ENCODE peak calls at places on chromosomes 4 and X, in four cellular contexts. H is HCT116, L is K562, N is HepG2. D is an unnamed sample.

GRCh38 chr4:84878541-84878940 is 87.9 kb downstream of the WDFY3 start:
- DNase-seq in N (no peak), L (no peak), H (no peak), D (no peak)

GRCh38 chr4:54077812-54078211 is 13.4 kb upstream of the CHIC2 start:
- DNase-seq in N (no peak), L (no peak), H (no peak), D (no peak)

GRCh38 chr4:107629318-107629717 is 90.7 kb downstream of the PAPSS1 start:
- DNase-seq in N (no peak), L (no peak), H (no peak), D (no peak)

GRCh38 chr4:140070369-140070768 is 83.6 kb downstream of the MAML3 start:
- DNase-seq in H (no peak), N (no peak), L (no peak), D (no peak)

GRCh38 chrX:148049441-148049840 is 68.3 kb downstream of the FMR1NB start:
- DNase-seq in H (peak), N (peak), L (peak), D (peak)

GRCh38 chr4:101200561-101200960 is 146.8 kb downstream of the PPP3CA start:
- DNase-seq in N (peak), L (no peak), H (peak), D (peak)

GRCh38 chrX:47351706-47352105 is 18.7 kb upstream of the ZNF157 start:
- DNase-seq in L (no peak), H (no peak), N (no peak), D (no peak)

GRCh38 chrX:136754641-136755040 is 26.1 kb downstream of the ARHGEF6 start:
- DNase-seq in L (no peak), N (no peak), H (no peak), D (no peak)

GRCh38 chrX:72002886-72003285 is 92.2 kb downstream of the NHSL2 start:
- DNase-seq in N (no peak), H (no peak), L (no peak), D (no peak)

GRCh38 chr4:94743838-94744237 is 13.9 kb upstream of the BMPR1B start:
- DNase-seq in L (no peak), H (no peak), N (no peak), D (no peak)

GRCh38 chrX:9785944-9786741 is at the start of gene SHROOM2:
- DNase-seq in L (peak), H (no peak), N (no peak), D (no peak)

GRCh38 chr4:89737888-89738287 is 99.1 kb downstream of the SNCA start:
- DNase-seq in N (no peak), L (no peak), H (no peak), D (no peak)

GRCh38 chr4:75723117-75723801 is 1.1 kb upstream of the USO1 start:
- DNase-seq in L (no peak), H (no peak), N (peak), D (no peak)

GRCh38 chr4:108596389-108596788 is 24.0 kb upstream of the RPL34 start:
- DNase-seq in H (no peak), L (no peak), N (no peak), D (no peak)

GRCh38 chr4:70556856-70557255 is 35.2 kb upstream of the AMBN start:
- DNase-seq in N (no peak), L (no peak), H (no peak), D (no peak)

GRCh38 chr4:154836030-154836429 is 55.0 kb downstream of the RBM46 start:
- DNase-seq in N (no peak), L (no peak), H (no peak), D (no peak)

GRCh38 chr4:118954246-118954645 is 65.6 kb downstream of the SYNPO2 start:
- DNase-seq in L (no peak), H (peak), N (no peak), D (no peak)

GRCh38 chr4:75985116-75985515 is 5.6 kb downstream of the SDAD1 start:
- DNase-seq in H (no peak), L (no peak), N (no peak), D (no peak)

GRCh38 chrX:139538907-139539593 is 8.5 kb downstream of the F9 start:
- DNase-seq in H (no peak), N (no peak), L (no peak), D (no peak)

GRCh38 chrX:39869846-39870601 is 227.7 kb downstream of the BCOR start:
- DNase-seq in N (no peak), H (no peak), L (peak), D (no peak)

GRCh38 chr4:1472148-1472797 is 66.0 kb upstream of the NKX1-1 start:
- DNase-seq in H (no peak), N (no peak), L (no peak), D (no peak)

GRCh38 chr4:123740236-123740635 is 343.6 kb downstream of the SPRY1 start:
- DNase-seq in H (no peak), N (no peak), L (no peak), D (no peak)

GRCh38 chr4:10333942-10334341 is 123.3 kb downstream of the ZNF518B start:
- DNase-seq in H (no peak), L (no peak), N (no peak), D (no peak)

GRCh38 chr4:128163177-128164117 is 102.3 kb downstream of the LARP1B start:
- DNase-seq in N (peak), L (no peak), H (peak), D (peak)

GRCh38 chr4:15436515-15436914 is 8.7 kb downstream of the C1QTNF7 start:
- DNase-seq in H (no peak), L (no peak), N (no peak), D (no peak)

GRCh38 chr4:72442715-72443114 is 126.3 kb downstream of the ADAMTS3 start:
- DNase-seq in L (no peak), H (no peak), N (no peak), D (no peak)

GRCh38 chrX:1480082-1480785 is 27.5 kb upstream of the ASMTL start:
- DNase-seq in N (no peak), L (no peak), H (no peak), D (no peak)

GRCh38 chrX:9912341-9912740 is 54.8 kb upstream of the CLDN34 start:
- DNase-seq in L (no peak), H (no peak), N (no peak), D (no peak)

GRCh38 chr4:74682567-74683359 is 111.6 kb downstream of the BTC start:
- DNase-seq in H (peak), L (peak), N (peak), D (no peak)

GRCh38 chr4:152545088-152545487 is 9.2 kb upstream of the FBXW7 start:
- DNase-seq in L (no peak), N (no peak), H (no peak), D (no peak)

GRCh38 chr4:26573389-26573794 is 10.5 kb upstream of the TBC1D19 start:
- DNase-seq in N (no peak), H (no peak), L (no peak), D (no peak)

GRCh38 chrX:35919536-35920309 is at the start of gene CFAP47:
- DNase-seq in H (no peak), N (no peak), L (no peak), D (no peak)

GRCh38 chr4:106056914-106057313 is 161.6 kb downstream of the NPNT start:
- DNase-seq in L (no peak), H (no peak), N (no peak), D (no peak)

GRCh38 chr4:107709916-107710315 is 10.1 kb downstream of the PAPSS1 start:
- DNase-seq in L (no peak), N (no peak), H (no peak), D (no peak)

GRCh38 chr4:78299565-78299972 is 242.4 kb downstream of the FRAS1 start:
- DNase-seq in N (peak), L (no peak), H (no peak), D (no peak)

GRCh38 chr4:129821963-129822362 is 726.0 kb downstream of the C4orf33 start:
- DNase-seq in L (no peak), N (no peak), H (no peak), D (no peak)
- TF ChIP-seq TCF7L2 in L (no peak), N (no peak), H (no peak), D (no peak)

DNA sequence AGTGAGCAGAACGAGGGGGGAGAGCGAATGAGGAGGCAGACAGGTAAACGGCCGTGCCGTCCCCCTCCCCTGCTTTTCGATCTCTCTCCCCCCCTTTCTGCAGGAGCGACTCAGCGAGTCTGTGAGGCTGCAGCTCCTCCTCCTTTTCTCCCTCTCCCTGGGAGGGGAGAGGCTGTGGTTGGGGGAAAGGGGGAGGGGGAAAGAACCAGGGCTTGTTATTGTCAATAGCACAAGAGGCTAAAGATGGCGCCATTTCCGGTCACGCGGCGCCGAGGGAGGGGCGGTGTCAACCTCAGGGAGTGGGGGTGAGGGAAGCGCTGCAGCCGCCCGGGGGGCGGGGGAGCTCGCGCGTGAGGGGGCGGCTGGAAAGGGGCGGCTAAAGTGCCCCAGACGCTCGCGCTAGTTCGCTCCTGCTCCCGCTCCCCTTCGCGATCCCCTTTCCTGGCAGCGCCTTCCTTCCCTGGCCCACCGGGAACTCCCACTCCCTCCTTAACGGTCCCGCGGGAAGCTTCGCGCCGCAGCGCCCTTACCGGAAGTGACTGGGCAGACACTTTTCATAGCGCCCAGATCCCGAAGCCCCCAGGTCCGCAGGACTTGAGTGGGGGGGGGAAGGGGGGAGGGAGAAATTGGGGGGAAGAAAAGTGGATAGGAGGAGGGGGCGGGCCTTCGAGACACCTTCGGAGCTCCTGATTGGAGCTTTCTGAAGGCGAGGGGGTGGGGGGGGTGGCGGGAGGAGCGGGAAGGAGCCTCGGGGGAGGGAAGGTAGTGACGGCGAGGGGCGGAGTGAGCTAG is at the start of gene CUL4B:
- DNase-seq in H (peak), L (peak), N (peak), D (peak)
- TF ChIP-seq REST in H (no peak), L (no peak), N (no peak), D (no peak)

GRCh38 chr4:156294577-156294976 is 340.9 kb upstream of the CTSO start:
- DNase-seq in L (no peak), N (peak), H (peak), D (no peak)
- TF ChIP-seq CTCF in L (no peak), N (peak), H (peak), D (peak)

DNA sequence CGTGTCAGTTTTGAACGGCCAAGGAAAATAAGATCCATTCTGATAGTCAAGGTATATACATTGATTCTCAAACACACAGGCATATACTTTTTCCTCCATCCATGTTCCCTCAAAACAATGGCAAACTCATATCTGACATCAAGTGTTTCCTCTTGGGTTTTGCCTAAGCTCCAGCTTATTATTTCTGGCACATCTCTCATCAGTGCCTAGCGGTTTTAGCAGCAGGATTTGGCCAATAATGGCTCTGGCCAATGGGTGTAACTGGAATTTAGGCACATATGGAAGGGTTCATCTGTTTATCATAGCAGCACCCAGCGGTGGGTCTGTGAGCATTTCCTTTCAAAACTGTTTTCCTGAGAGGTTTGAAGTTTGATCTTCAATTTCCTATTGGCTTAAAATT is 161.6 kb upstream of the TLL1 start:
- DNase-seq in H (no peak), L (no peak), N (no peak), D (no peak)
- TF ChIP-seq TCF7L2 in H (no peak), L (no peak), N (no peak), D (no peak)

DNA sequence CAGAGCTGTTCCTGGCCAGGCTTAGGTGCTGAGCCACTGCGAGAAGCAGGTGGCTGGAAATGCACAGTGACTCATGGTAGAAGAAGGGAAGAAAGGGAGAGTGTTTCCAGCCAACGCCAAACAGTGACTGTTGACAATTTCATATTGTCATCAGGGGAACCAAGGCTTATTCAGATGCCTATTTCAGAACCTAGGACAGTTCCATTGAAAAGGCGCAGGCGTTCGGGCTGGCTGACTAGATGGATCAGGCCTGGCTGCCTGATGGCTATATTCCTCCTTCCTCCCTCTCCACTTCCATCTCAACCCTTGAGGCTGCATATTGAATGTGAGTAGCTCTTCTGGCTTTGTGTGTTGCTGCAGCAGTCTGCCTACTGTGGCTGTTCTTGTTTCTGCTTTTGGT is 73.0 kb upstream of the FRMPD4 start:
- DNase-seq in L (no peak), H (no peak), N (no peak), D (no peak)
- TF ChIP-seq REST in L (peak), H (peak), N (peak), D (peak)

DNA sequence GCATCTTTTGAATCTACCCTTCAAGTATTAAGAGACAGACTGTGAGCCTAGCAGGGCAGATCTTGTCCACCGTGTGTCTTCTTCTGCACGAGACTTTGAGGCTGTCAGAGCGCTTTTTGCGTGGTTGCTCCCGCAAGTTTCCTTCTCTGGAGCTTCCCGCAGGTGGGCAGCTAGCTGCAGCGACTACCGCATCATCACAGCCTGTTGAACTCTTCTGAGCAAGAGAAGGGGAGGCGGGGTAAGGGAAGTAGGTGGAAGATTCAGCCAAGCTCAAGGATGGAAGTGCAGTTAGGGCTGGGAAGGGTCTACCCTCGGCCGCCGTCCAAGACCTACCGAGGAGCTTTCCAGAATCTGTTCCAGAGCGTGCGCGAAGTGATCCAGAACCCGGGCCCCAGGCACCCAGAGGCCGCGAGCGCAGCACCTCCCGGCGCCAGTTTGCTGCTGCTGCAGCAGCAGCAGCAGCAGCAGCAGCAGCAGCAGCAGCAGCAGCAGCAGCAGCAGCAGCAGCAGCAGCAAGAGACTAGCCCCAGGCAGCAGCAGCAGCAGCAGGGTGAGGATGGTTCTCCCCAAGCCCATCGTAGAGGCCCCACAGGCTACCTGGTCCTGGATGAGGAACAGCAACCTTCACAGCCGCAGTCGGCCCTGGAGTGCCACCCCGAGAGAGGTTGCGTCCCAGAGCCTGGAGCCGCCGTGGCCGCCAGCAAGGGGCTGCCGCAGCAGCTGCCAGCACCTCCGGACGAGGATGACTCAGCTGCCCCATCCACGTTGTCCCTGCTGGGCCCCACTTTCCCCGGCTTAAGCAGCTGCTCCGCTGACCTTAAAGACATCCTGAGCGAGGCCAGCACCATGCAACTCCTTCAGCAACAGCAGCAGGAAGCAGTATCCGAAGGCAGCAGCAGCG is 1.3 kb downstream of the AR start:
- DNase-seq in N (no peak), L (no peak), H (no peak), D (no peak)
- TF ChIP-seq CTCF in N (no peak), L (no peak), H (no peak), D (no peak)